ENCODE peak calls at places on chromosomes 3 and 15, in nine cellular contexts. I is AG09309, K is foreskin keratinocyte, L is iris pigment epithelial cell, A is Calu3, V is myocyte, H is lung, P is ecto neural progenitor cell, D is cortex of kidney. X is an unnamed sample.

GRCh38 chr3:138862531-138862923 is 27.8 kb upstream of the PIK3CB start:
- DNase-seq in I (no peak), D (no peak), P (no peak), V (no peak), A (peak), K (no peak), L (no peak), H (peak), X (peak)

GRCh38 chr15:22227961-22228762 is 147.8 kb downstream of the OR4M2 start:
- DNase-seq in I (no peak), D (no peak), P (no peak), H (no peak), V (no peak), L (no peak), A (no peak), K (no peak), X (no peak)

GRCh38 chr3:197317250-197317963 is 19.0 kb upstream of the DLG1 start:
- DNase-seq in I (peak), K (peak), A (no peak), V (peak), H (no peak), L (peak), P (no peak), D (no peak), X (no peak)

GRCh38 chr3:90056633-90057032 is 949.2 kb downstream of the EPHA3 start:
- DNase-seq in H (no peak), P (no peak), I (no peak), A (no peak), D (no peak), L (no peak), V (no peak), K (no peak), X (no peak)

GRCh38 chr15:92681141-92681622 is 25.6 kb upstream of the FAM174B start:
- DNase-seq in I (peak), K (no peak), P (no peak), H (no peak), V (peak), L (peak), A (no peak), D (no peak), X (no peak)

GRCh38 chr15:45892182-45892581 is 257.4 kb downstream of the SQOR start:
- DNase-seq in P (no peak), I (peak), L (no peak), V (peak), H (no peak), A (no peak), D (no peak), K (no peak), X (no peak)

GRCh38 chr3:42264399-42265058 is 1.5 kb downstream of the CCK start:
- DNase-seq in V (no peak), H (peak), A (peak), I (no peak), P (no peak), D (no peak), K (no peak), L (peak), X (no peak)

GRCh38 chr3:63467392-63467791 is 185.1 kb upstream of the SNTN start:
- DNase-seq in I (no peak), K (no peak), D (no peak), V (no peak), H (no peak), A (no peak), P (no peak), L (no peak), X (no peak)

GRCh38 chr3:149224736-149225594 is 3.3 kb upstream of the CP start:
- DNase-seq in V (peak), A (peak), L (peak), P (no peak), I (peak), K (peak), H (no peak), D (no peak), X (peak)

GRCh38 chr3:109683746-109684145 is 346.4 kb upstream of the DPPA4 start:
- DNase-seq in K (no peak), D (no peak), L (peak), H (no peak), A (no peak), I (no peak), P (no peak), V (no peak), X (no peak)

GRCh38 chr3:151838574-151839312 is 24.8 kb downstream of the AADAC start:
- DNase-seq in P (no peak), K (no peak), A (peak), L (peak), D (no peak), V (peak), I (peak), H (peak), X (peak)

GRCh38 chr3:156837130-156837529 is 11.0 kb downstream of the LEKR1 start:
- DNase-seq in K (no peak), H (no peak), L (no peak), D (no peak), V (no peak), A (no peak), I (no peak), P (no peak), X (no peak)

GRCh38 chr3:135895106-135895733 is 70.3 kb upstream of the PPP2R3A start:
- DNase-seq in I (peak), D (no peak), K (peak), A (peak), P (peak), L (peak), V (peak), H (peak), X (peak)

GRCh38 chr3:171221104-171221503 is 194.6 kb upstream of the SLC2A2 start:
- DNase-seq in I (no peak), K (no peak), V (no peak), H (no peak), A (no peak), P (no peak), D (no peak), L (no peak), X (no peak)

GRCh38 chr3:66053783-66054094 is 15.0 kb upstream of the MAGI1 start:
- DNase-seq in P (no peak), K (no peak), I (no peak), L (no peak), A (peak), H (peak), D (no peak), V (no peak), X (no peak)

GRCh38 chr3:30904986-30905385 is 10.5 kb upstream of the GADL1 start:
- DNase-seq in P (no peak), K (no peak), D (no peak), H (no peak), L (peak), I (peak), V (peak), A (no peak), X (no peak)

GRCh38 chr3:183094711-183095110 is 4.6 kb downstream of the MCCC1 start:
- DNase-seq in A (no peak), D (no peak), I (no peak), L (peak), P (no peak), H (no peak), V (no peak), K (peak), X (no peak)

GRCh38 chr15:67613708-67614107 is 71.2 kb downstream of the MAP2K5 start:
- DNase-seq in L (no peak), A (no peak), D (no peak), K (no peak), H (no peak), I (no peak), P (no peak), V (no peak), X (no peak)

GRCh38 chr15:69888406-69888805 is 209.3 kb downstream of the TLE3 start:
- DNase-seq in A (no peak), H (no peak), I (no peak), V (no peak), K (no peak), P (no peak), L (no peak), D (no peak), X (no peak)

GRCh38 chr3:189233225-189233858 is 61.6 kb downstream of the TPRG1 start:
- DNase-seq in K (peak), L (peak), P (peak), D (no peak), H (peak), A (peak), I (peak), V (peak), X (peak)

GRCh38 chr15:60905587-60905986 is 323.5 kb downstream of the RORA start:
- DNase-seq in A (peak), K (no peak), D (no peak), H (no peak), L (no peak), V (no peak), P (no peak), I (no peak), X (no peak)

GRCh38 chr3:183560607-183561006 is 5.1 kb upstream of the KLHL6 start:
- DNase-seq in K (no peak), A (peak), H (no peak), D (no peak), V (peak), L (peak), P (no peak), I (no peak), X (no peak)

GRCh38 chr3:117398166-117398954 is 688.8 kb downstream of the TUSC7 start:
- DNase-seq in D (no peak), H (no peak), P (peak), L (no peak), V (no peak), A (no peak), K (no peak), I (no peak), X (peak)

GRCh38 chr3:165194477-165195135 is 1.6 kb downstream of the SLITRK3 start:
- DNase-seq in A (no peak), P (no peak), K (no peak), D (no peak), I (no peak), V (no peak), L (no peak), H (no peak), X (no peak)

GRCh38 chr15:35673093-35673573 is 127.2 kb upstream of the DPH6 start:
- DNase-seq in A (no peak), H (no peak), V (no peak), L (no peak), I (no peak), K (no peak), P (no peak), D (no peak), X (no peak)

GRCh38 chr3:113148307-113148703 is 63.1 kb upstream of the BOC start:
- DNase-seq in I (no peak), A (peak), K (no peak), L (no peak), H (no peak), P (no peak), V (no peak), D (no peak), X (no peak)

GRCh38 chr3:5136619-5137429 is 14.7 kb downstream of the ARL8B start:
- DNase-seq in I (no peak), L (peak), A (no peak), K (peak), P (no peak), D (no peak), V (peak), H (no peak), X (peak)

GRCh38 chr15:76823903-76824302 is 81.2 kb downstream of the SCAPER start:
- DNase-seq in V (no peak), P (no peak), A (no peak), H (no peak), K (no peak), L (peak), D (no peak), I (no peak), X (no peak)

GRCh38 chr15:56244811-56245576 is 1.3 kb upstream of the RFX7 start:
- DNase-seq in K (no peak), I (no peak), D (no peak), L (peak), V (peak), H (no peak), P (peak), A (peak), X (peak)

GRCh38 chr15:52071570-52071969 is 41.0 kb downstream of the BCL2L10 start:
- DNase-seq in I (no peak), A (peak), V (no peak), D (no peak), H (peak), L (no peak), K (peak), P (no peak), X (no peak)

GRCh38 chr15:66882251-66883020 is 180.4 kb downstream of the SMAD6 start:
- DNase-seq in V (peak), L (peak), H (peak), K (no peak), A (no peak), D (no peak), P (peak), I (peak), X (no peak)

GRCh38 chr3:10263549-10264363 is 15.5 kb downstream of the TATDN2 start:
- DNase-seq in L (peak), K (no peak), A (peak), D (no peak), P (peak), V (peak), H (no peak), I (no peak), X (no peak)

GRCh38 chr15:60721706-60722105 is 242.8 kb upstream of the ICE2 start:
- DNase-seq in P (no peak), L (peak), H (no peak), I (no peak), K (no peak), V (no peak), A (peak), D (no peak), X (no peak)

GRCh38 chr3:135920275-135920674 is 45.3 kb upstream of the PPP2R3A start:
- DNase-seq in A (no peak), D (no peak), K (no peak), I (no peak), L (no peak), V (no peak), P (no peak), H (no peak), X (no peak)

X was measured in pons.